ENCODE peak calls at places on chromosomes 11 and 22, in ten cellular contexts. B, R, H, V, D, Z, P, M, W and F are unnamed samples. For H3K4me1 and H3K27me3, the result is how much of the 10 kb centered on the place peaks cover.

GRCh38 chr11:18145025-18145424 is 12.7 kb downstream of the MRGPRX3 start:
- DNase-seq in B (no peak), R (no peak), H (no peak), V (no peak), D (no peak), Z (no peak), P (no peak), M (no peak), W (peak), F (no peak)

GRCh38 chr11:134882141-134882540 is 470.1 kb upstream of the B3GAT1 start:
- DNase-seq in B (no peak), R (no peak), H (peak), V (no peak), D (no peak), Z (no peak), P (no peak), M (no peak), W (no peak), F (no peak)

GRCh38 chr11:95996621-95997020 is 72.7 kb upstream of the MTMR2 start:
- DNase-seq in B (no peak), R (no peak), H (no peak), V (no peak), D (no peak), Z (no peak), P (no peak), M (no peak), W (no peak), F (no peak)

GRCh38 chr11:65185869-65186341 is 4.2 kb downstream of the CAPN1 start:
- DNase-seq in B (peak), R (no peak), H (peak), V (no peak), D (no peak), Z (no peak), P (no peak), M (no peak), W (no peak), F (no peak)

GRCh38 chr11:65473275-65473860 is 25.5 kb upstream of the MALAT1 start:
- DNase-seq in B (no peak), R (no peak), H (no peak), V (no peak), D (peak), Z (no peak), P (no peak), M (no peak), W (no peak), F (no peak)

GRCh38 chr22:41429232-41429945 is 17.2 kb downstream of the TOB2 start:
- DNase-seq in B (no peak), R (no peak), H (no peak), V (no peak), D (no peak), Z (no peak), P (no peak), M (no peak), W (no peak), F (no peak)

GRCh38 chr11:69752890-69753289 is 22.3 kb downstream of the FGF4 start:
- DNase-seq in B (no peak), R (no peak), H (no peak), V (no peak), D (no peak), Z (no peak), P (no peak), M (no peak), W (no peak), F (no peak)

GRCh38 chr22:33038836-33039235 is 19.3 kb downstream of the SYN3 start:
- DNase-seq in B (no peak), R (no peak), H (no peak), V (no peak), D (no peak), Z (no peak), P (no peak), M (no peak), W (no peak), F (no peak)

GRCh38 chr11:61873588-61874459 is 17.5 kb downstream of the FADS3 start:
- DNase-seq in B (no peak), R (no peak), H (no peak), V (no peak), D (no peak), Z (no peak), P (no peak), M (no peak), W (no peak), F (peak)

GRCh38 chr11:1276061-1276790 is 33.2 kb downstream of the TOLLIP start:
- DNase-seq in B (peak), R (peak), H (no peak), V (no peak), D (no peak), Z (peak), P (no peak), M (no peak), W (no peak), F (no peak)

GRCh38 chr11:99911116-99911515 is 776.0 kb upstream of the ARHGAP42 start:
- DNase-seq in B (no peak), R (no peak), H (no peak), V (peak), D (no peak), Z (no peak), P (no peak), M (no peak), W (no peak), F (no peak)

GRCh38 chr11:91220476-91221202 is 997.8 kb upstream of the CHORDC1 start:
- DNase-seq in B (no peak), R (no peak), H (no peak), V (no peak), D (peak), Z (no peak), P (no peak), M (no peak), W (no peak), F (no peak)

DNA sequence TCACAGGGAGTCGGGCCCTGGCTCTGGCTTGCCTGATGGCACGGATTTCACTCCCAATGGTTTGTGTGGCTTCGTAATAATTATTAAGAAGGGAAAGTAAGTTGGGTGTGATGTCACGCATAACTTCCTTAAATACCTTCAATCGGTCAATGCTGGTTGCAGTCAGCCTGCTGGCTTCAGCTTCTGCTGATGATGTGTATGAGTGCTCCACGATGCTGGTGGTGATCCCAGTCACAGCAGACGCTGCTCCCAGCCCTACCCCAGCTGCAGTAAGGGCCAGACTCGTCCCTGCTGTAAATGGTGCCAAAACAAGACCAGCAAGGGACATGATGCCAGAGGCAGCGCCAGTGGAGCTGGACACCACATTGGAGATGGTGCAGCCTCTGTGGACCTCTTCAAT is 19.1 kb downstream of the APOL3 start:
- DNase-seq in B (no peak), R (no peak), H (no peak), V (no peak), D (no peak), Z (no peak), P (no peak), M (no peak), W (no peak), F (no peak)
- H3K4me3 ChIP-seq in B (no peak), R (no peak), H (no peak), V (no peak), D (no peak), Z (no peak), P (no peak), M (no peak), W (no peak), F (no peak)

GRCh38 chr11:102447941-102448868 is 4.4 kb downstream of the TMEM123 start:
- DNase-seq in B (no peak), R (no peak), H (no peak), V (no peak), D (no peak), Z (no peak), P (no peak), M (no peak), W (no peak), F (no peak)
- H3K4me1 ChIP-seq in B (under half), R (half or more), H (under half), V (under half), D (under half), Z (under half), P (under half), M (under half), W (under half), F (half or more)

GRCh38 chr11:126992804-126993111 is 7.8 kb downstream of the KIRREL3 start:
- DNase-seq in B (no peak), R (no peak), H (no peak), V (no peak), D (peak), Z (no peak), P (no peak), M (no peak), W (no peak), F (no peak)
- H3K27me3 ChIP-seq in B (under half), R (half or more), H (under half), V (under half), D (under half), Z (under half), P (under half), M (under half), W (under half), F (under half)

GRCh38 chr11:119380816-119381185 is 689 bp downstream of the USP2 start:
- DNase-seq in B (no peak), R (no peak), H (peak), V (peak), D (no peak), Z (no peak), P (no peak), M (no peak), W (peak), F (no peak)
- H3K4me3 ChIP-seq in B (peak), R (peak), H (peak), V (peak), D (peak), Z (peak), P (peak), M (peak), W (peak), F (peak)

DNA sequence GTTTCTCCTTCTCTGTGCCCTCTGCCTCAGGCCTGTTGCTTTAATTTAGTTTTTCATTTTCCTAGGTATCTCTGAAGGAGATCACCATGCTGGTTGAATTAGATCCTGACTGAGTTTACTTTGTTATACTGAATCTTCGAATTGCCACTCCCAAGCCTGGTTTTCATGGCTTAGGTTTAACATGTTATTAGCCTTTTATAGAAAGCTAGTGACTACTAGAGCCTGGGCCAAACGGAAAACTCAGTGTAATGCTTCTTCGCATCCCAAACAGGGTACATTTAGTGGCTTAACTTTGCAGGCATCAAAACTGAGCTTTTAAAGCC is 3.6 kb downstream of the CRKL start:
- DNase-seq in B (no peak), R (no peak), H (no peak), V (no peak), D (no peak), Z (no peak), P (no peak), M (no peak), W (peak), F (no peak)
- H3K4me1 ChIP-seq in B (half or more), R (half or more), H (under half), V (under half), D (under half), Z (under half), P (half or more), M (under half), W (under half), F (half or more)

DNA sequence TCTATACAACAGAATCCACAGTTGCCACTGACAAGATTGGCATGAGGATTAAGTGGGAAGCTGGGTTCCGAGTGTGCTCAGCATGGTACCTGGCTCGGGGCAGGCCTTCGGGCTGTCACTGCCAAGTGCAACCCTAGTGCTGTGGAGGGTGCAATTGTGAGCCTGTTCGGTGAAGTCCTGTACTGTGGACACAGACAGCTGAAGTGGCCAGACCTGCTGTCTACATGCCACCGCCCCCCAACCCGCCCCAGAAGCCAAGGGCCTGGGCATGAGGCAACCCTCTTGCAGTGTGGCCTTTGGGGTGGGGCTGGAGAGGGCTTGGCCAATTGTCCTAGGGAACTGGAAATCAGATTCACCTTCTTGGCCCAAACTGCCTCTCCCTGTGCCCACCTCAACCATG is 15.6 kb upstream of the SHISAL1 start:
- DNase-seq in B (no peak), R (no peak), H (no peak), V (no peak), D (no peak), Z (no peak), P (peak), M (no peak), W (no peak), F (peak)
- H3K27me3 ChIP-seq in B (under half), R (under half), H (under half), V (under half), D (under half), Z (under half), P (under half), M (under half), W (under half), F (half or more)

DNA sequence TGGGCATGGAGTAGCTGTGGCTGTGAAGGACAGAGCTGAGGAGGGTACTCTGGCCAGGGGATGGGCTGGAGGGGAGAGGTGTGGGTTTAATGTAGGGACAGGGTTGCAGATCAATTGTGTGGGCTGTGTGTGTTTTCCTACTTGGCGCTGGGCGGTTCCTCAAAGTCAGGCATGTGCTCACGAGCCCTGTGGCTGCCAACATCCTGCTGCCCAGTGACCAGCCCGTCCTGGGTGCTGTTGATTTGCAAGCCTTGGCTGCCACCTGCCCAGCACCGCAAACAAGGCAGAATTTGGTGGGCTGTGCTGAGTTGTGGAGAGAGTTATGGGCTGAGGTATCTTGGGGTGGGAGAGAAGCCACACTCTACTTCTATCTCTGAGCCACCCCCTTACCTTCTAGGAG is 69.2 kb downstream of the SCN3B start:
- DNase-seq in B (no peak), R (no peak), H (no peak), V (no peak), D (no peak), Z (no peak), P (no peak), M (no peak), W (no peak), F (no peak)
- H3K4me3 ChIP-seq in B (no peak), R (no peak), H (no peak), V (no peak), D (no peak), Z (no peak), P (no peak), M (no peak), W (no peak), F (no peak)

GRCh38 chr11:130180491-130180890 is 20.9 kb downstream of the ST14 start:
- DNase-seq in B (no peak), R (no peak), H (no peak), V (no peak), D (peak), Z (no peak), P (peak), M (no peak), W (no peak), F (no peak)

GRCh38 chr11:130178992-130179391 is 19.4 kb downstream of the ST14 start:
- DNase-seq in B (no peak), R (no peak), H (no peak), V (no peak), D (no peak), Z (no peak), P (no peak), M (no peak), W (no peak), F (no peak)

GRCh38 chr11:130178441-130178971 is 18.9 kb downstream of the ST14 start:
- DNase-seq in B (peak), R (peak), H (no peak), V (no peak), D (peak), Z (no peak), P (no peak), M (no peak), W (no peak), F (no peak)

GRCh38 chr11:130180896-130181294 is 21.3 kb downstream of the ST14 start:
- DNase-seq in B (no peak), R (no peak), H (no peak), V (no peak), D (no peak), Z (no peak), P (peak), M (no peak), W (no peak), F (no peak)

DNA sequence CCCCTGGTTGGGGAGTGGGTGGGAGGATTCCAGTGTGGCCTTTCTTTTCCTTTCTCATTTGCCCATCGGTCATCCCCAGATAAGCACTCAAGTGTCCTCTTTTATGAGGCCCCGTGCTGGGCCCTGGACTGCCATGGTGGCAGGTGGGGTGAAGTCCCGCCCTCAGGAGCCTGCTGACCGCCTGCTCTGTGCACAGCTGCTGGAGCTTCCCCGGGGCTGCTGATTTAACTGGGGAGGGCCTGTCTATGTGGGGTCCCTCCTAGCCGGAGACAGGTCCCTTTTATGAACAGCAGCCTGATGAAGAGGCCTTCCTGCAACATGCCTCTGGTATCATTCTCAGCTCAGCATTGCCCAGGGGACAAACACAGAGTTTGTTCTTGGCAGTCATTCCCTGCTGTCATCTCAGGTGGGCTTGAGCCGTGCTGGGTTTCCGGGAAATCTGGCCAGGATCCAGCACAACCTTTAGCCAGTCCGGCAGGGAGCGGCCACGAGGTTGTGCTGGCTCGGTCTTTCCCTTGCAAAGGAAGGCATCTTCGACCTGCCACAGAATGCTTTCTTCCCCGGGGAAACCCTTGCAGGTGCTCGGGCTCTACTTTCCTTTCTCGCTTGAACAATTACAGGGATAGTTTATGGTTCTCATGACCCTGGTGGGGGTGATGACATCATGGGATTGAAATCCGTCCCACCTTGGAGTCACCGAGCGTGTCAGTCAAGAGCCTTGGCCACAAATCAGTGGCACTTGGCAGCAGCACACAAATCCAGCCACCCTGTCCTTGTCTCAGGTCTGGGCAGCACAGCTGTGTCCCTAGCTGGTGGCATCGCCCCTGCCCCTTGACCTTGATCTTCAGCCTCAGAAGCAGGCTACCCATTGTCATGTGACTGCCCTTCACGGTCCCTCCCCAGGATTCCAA is 20.1 kb downstream of the ST14 start:
- DNase-seq in B (peak), R (no peak), H (no peak), V (no peak), D (no peak), Z (no peak), P (peak), M (no peak), W (no peak), F (peak)
- H3K4me1 ChIP-seq in B (under half), R (under half), H (under half), V (under half), D (under half), Z (under half), P (under half), M (under half), W (under half), F (half or more)